ENCODE peak calls at places on chromosomes 2 and 18, in four cellular contexts. E is HepG2, G is K562, C is SK-N-SH. D is an unnamed sample.

GRCh38 chr2:26521054-26521912 is 43.4 kb upstream of the OTOF start:
- DNase-seq in E (peak; percentile 18), G (peak; percentile 63), C (peak; percentile 65), D (peak; percentile 72)

GRCh38 chr2:238075397-238075796 is 14.6 kb downstream of the SCLY start:
- DNase-seq in E (no peak), G (no peak), C (no peak), D (no peak)

GRCh38 chr2:233466991-233467603 is 99.5 kb downstream of the USP40 start:
- DNase-seq in E (no peak), G (no peak), C (no peak), D (no peak)

GRCh38 chr2:121810959-121811853 is 55.8 kb downstream of the TSN start:
- DNase-seq in E (peak; percentile 69), G (peak; percentile 21), C (peak; percentile 76), D (peak; percentile 66)

GRCh38 chr2:191724015-191724414 is 46.1 kb downstream of the NABP1 start:
- DNase-seq in E (no peak), G (no peak), C (no peak), D (no peak)

GRCh38 chr2:238947920-238948710 is 100.2 kb downstream of the TWIST2 start:
- DNase-seq in E (peak; percentile 28), G (no peak), C (no peak), D (no peak)

GRCh38 chr2:158817596-158817995 is 22.5 kb downstream of the DAPL1 start:
- DNase-seq in E (no peak), G (no peak), C (no peak), D (no peak)

GRCh38 chr2:119119999-119120710 is 38.4 kb downstream of the C1QL2 start:
- DNase-seq in E (no peak), G (no peak), C (peak; percentile 42), D (no peak)

GRCh38 chr2:118539290-118539689 is 308.2 kb downstream of the EN1 start:
- DNase-seq in E (peak; percentile 14), G (no peak), C (no peak), D (peak; percentile 56)

GRCh38 chr18:35085450-35086032 is 44.3 kb downstream of the MAPRE2 start:
- DNase-seq in E (peak; percentile 82), G (no peak), C (peak; percentile 63), D (no peak)

GRCh38 chr2:32947076-32947483 is 327 bp downstream of the LTBP1 start:
- DNase-seq in E (no peak), G (peak; percentile 67), C (no peak), D (no peak)

GRCh38 chr2:166180951-166181812 is 53.4 kb upstream of the SCN1A start:
- DNase-seq in E (peak; percentile 79), G (peak; percentile 50), C (peak; percentile 51), D (peak; percentile 71)

GRCh38 chr2:11342561-11343343 is 1.7 kb downstream of the ROCK2 start:
- DNase-seq in E (peak; percentile 94), G (peak; percentile 11), C (peak; percentile 36), D (no peak)

GRCh38 chr2:148031152-148031551 is 10.3 kb downstream of the MBD5 start:
- DNase-seq in E (no peak), G (no peak), C (no peak), D (no peak)

GRCh38 chr2:44549099-44549471 is 187.3 kb downstream of the CAMKMT start:
- DNase-seq in E (no peak), G (no peak), C (no peak), D (no peak)

GRCh38 chr18:50377061-50377798 is 2.4 kb downstream of the SKA1 start:
- DNase-seq in E (no peak), G (no peak), C (no peak), D (no peak)

GRCh38 chr2:181536730-181537129 is 79.5 kb downstream of the ITGA4 start:
- DNase-seq in E (no peak), G (no peak), C (peak; percentile 39), D (no peak)

GRCh38 chr2:101014264-101014857 is 12.3 kb downstream of the RPL31 start:
- DNase-seq in E (no peak), G (no peak), C (no peak), D (no peak)

GRCh38 chr2:67650292-67651133 is 253.4 kb downstream of the ETAA1 start:
- DNase-seq in E (peak; percentile 63), G (peak; percentile 22), C (peak; percentile 67), D (peak; percentile 69)

GRCh38 chr2:31260870-31261269 is 26.9 kb downstream of the EHD3 start:
- DNase-seq in E (no peak), G (no peak), C (no peak), D (no peak)

GRCh38 chr2:97005353-97005752 is 19.0 kb upstream of the FAM178B start:
- DNase-seq in E (peak; percentile 16), G (peak; percentile 20), C (peak; percentile 50), D (no peak)

GRCh38 chr2:221570321-221571107 is 1.6 kb downstream of the EPHA4 start:
- DNase-seq in E (no peak), G (no peak), C (peak; percentile 3), D (peak; percentile 23)

GRCh38 chr2:186349508-186349907 is 136.6 kb upstream of the ZC3H15 start:
- DNase-seq in E (no peak), G (no peak), C (no peak), D (no peak)

GRCh38 chr2:101710690-101711318 is 13.3 kb downstream of the MAP4K4 start:
- DNase-seq in E (no peak), G (no peak), C (no peak), D (no peak)

GRCh38 chr18:45164551-45164950 is 450.7 kb upstream of the SLC14A2 start:
- DNase-seq in E (no peak), G (no peak), C (no peak), D (no peak)

GRCh38 chr18:2797951-2798350 is 48.9 kb upstream of the EMILIN2 start:
- DNase-seq in E (no peak), G (no peak), C (no peak), D (no peak)

GRCh38 chr2:143241403-143242088 is 112.3 kb downstream of the ARHGAP15 start:
- DNase-seq in E (no peak), G (no peak), C (no peak), D (peak; percentile 15)

GRCh38 chr2:168181825-168182224 is 65.6 kb downstream of the STK39 start:
- DNase-seq in E (no peak), G (no peak), C (no peak), D (no peak)

DNA sequence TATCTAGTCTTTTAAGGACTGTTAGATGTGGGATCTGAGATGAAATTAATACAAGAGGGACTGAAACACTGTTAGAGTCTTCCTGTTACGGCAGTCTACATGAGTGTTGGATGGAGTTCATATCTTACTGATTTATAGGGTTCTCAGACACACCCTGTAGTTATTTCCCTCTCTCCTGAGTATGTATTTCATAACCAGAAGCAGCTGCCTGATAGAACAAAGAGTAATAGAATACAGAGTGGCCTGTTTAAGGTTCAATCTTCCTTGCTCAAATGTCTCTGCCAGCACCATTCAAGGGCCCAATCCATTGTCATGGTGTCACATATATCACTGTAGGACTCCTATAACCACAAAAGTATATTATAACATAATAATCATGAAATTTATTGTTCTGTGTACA is 1229.1 kb upstream of the ACVR2A start:
- DNase-seq in E (no peak), G (no peak), C (no peak), D (no peak)
- TF ChIP-seq FOXJ3 in E (no peak), G (no peak), C (no peak), D (no peak)

DNA sequence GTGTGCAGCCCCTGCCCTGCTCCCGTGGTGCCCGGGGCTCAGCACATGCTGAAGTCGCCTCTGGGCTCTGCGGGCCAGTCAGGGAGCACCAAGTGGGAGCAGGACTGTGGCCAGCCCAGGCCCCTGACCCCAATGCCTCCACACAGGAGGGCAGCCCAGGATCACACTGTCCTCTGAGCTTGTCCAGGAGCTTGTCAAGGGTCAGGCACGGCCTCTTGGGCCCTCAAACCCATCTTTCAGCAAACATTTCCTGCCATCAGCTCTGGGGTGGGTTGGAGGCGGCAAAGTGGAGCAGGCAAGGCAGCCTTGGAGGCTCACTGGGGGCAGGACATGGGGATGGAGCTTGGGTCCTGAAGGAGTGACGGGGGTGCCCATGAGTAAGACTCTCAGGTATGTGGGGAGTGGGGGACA is 10.3 kb downstream of the SNED1 start:
- DNase-seq in E (no peak), G (no peak), C (no peak), D (no peak)
- TF ChIP-seq FOXJ3 in E (no peak), G (no peak), C (no peak), D (no peak)

GRCh38 chr2:217184242-217184641 is 324.4 kb upstream of the TNP1 start:
- DNase-seq in E (no peak), G (no peak), C (no peak), D (no peak)
- TF ChIP-seq FOXJ3 in E (no peak), G (no peak), C (no peak), D (no peak)

GRCh38 chr2:239966848-239967136 is 58.4 kb downstream of the NDUFA10 start:
- DNase-seq in E (no peak), G (no peak), C (no peak), D (no peak)
- TF ChIP-seq FOXJ3 in E (no peak), G (no peak), C (no peak), D (no peak)

GRCh38 chr18:57705861-57706590 is 84.4 kb upstream of the NARS1 start:
- DNase-seq in E (no peak), G (no peak), C (no peak), D (no peak)
- TF ChIP-seq FOXJ3 in E (no peak), G (no peak), C (no peak), D (no peak)

DNA sequence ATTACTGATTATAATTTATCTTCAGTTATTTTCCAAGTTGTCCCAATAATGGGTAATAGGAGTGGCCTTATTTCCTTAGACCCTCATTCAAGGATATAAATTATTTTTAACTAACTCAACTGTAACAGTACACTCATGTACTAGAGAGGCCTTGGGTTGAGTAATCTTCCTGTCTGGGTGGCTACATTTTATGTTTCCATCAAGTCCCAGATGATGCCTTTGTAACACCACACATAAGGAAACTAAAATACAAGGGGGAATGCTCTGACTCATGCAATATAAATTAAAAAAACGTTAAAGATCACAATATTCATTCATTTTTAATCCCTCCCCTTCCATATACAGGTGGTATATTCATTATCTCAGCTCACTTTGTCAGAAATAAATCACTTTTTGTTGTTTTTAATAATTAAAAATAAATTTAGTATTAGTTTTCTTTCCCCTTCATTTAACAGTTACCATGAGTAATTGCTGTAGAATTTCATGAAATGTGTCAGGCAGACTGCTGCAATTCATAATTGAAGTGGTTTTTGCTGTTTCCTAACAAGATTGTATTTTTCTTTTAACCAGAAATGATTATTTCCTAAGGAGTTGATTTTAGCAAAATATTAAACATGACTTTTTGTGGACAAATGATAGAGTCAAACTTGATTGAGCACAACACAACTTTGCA is 1403.6 kb downstream of the SUCLG1 start:
- DNase-seq in E (no peak), G (no peak), C (no peak), D (no peak)
- TF ChIP-seq FOXJ3 in E (no peak), G (no peak), C (no peak), D (no peak)

DNA sequence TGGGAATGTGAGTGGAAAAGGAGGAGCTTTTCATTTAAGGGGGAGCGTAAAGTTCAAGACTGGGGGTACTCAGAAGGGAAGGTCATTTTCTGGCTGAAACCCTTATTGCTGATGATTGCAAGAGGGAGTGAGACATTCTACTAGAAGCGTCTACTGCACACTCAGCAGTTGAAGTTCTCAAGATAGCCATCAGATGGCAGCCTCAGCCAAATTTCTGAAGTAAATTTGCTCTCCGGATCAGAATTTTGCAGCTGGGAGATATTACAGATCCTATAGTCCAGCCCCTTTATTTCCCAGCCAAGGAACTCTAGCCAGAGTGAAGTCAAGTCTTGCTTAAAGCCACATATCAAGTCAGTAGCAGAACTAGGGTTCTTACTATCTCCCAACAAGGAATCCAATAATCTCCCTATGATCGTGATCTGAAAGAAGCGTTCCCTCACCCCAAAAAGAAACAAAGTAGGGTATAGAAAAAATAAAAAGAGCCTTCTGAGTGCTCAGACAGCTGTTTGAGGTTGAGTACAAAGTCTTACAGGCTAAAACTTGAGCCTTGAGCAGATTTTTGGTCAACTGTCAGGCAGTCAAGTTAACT is 24.0 kb downstream of the RAX start:
- DNase-seq in E (peak; percentile 58), G (peak; percentile 16), C (peak; percentile 76), D (peak; percentile 62)
- TF ChIP-seq FOXJ3 in E (no peak), G (no peak), C (no peak), D (no peak)